ENCODE peak calls at places on chromosomes 11 and 22, in five cellular contexts. J is adrenal gland, E is ovary, F is NB4, U is transverse colon. V is an unnamed sample.

GRCh38 chr22:29139965-29140782 is 65.5 kb upstream of the EMID1 start:
- DNase-seq in J (no peak), U (no peak), E (no peak), F (no peak), V (peak; percentile 65)

GRCh38 chr11:28529046-28529445 is 420.9 kb downstream of the METTL15 start:
- DNase-seq in F (no peak), J (no peak), U (no peak), E (no peak), V (no peak)

GRCh38 chr11:78069465-78069864 is 5.8 kb downstream of the THRSP start:
- DNase-seq in U (no peak), J (no peak), F (no peak), E (no peak), V (no peak)

GRCh38 chr11:67384851-67385366 is 6.9 kb upstream of the RAD9A start:
- DNase-seq in U (no peak), J (no peak), E (no peak), F (no peak), V (no peak)

GRCh38 chr11:35794850-35795249 is 132.3 kb downstream of the TRIM44 start:
- DNase-seq in E (no peak), F (no peak), J (no peak), U (no peak), V (no peak)

GRCh38 chr22:28931844-28932561 is 48.6 kb downstream of the ZNRF3 start:
- DNase-seq in E (no peak), F (no peak), J (no peak), U (no peak), V (no peak)

GRCh38 chr11:113670830-113671215 is 35.3 kb downstream of the TMPRSS5 start:
- DNase-seq in J (no peak), F (no peak), E (no peak), U (no peak), V (no peak)

GRCh38 chr11:117856892-117857291 is 19.6 kb downstream of the FXYD6 start:
- DNase-seq in F (no peak), J (no peak), E (peak; percentile 17), U (no peak), V (no peak)

GRCh38 chr11:44832452-44832851 is 105.7 kb downstream of the TSPAN18 start:
- DNase-seq in E (no peak), J (no peak), U (no peak), F (no peak), V (no peak)

GRCh38 chr11:101715281-101715680 is 131.5 kb upstream of the TRPC6 start:
- DNase-seq in U (no peak), F (no peak), J (no peak), E (no peak), V (no peak)

GRCh38 chr11:67174311-67174710 is 55.2 kb downstream of the KDM2A start:
- DNase-seq in E (no peak), U (no peak), J (no peak), F (no peak), V (no peak)

GRCh38 chr11:11931461-11932055 is 76.9 kb downstream of the DKK3 start:
- DNase-seq in F (peak; percentile 54), J (peak; percentile 30), E (no peak), U (no peak), V (no peak)

GRCh38 chr22:31089101-31090100 is 8.3 kb downstream of the SMTN start:
- DNase-seq in J (peak; percentile 63), U (peak; percentile 71), E (peak; percentile 69), F (peak; percentile 53), V (no peak)

GRCh38 chr11:6818967-6819366 is 19.5 kb upstream of the OR6A2 start:
- DNase-seq in U (no peak), E (no peak), J (no peak), F (no peak), V (no peak)

GRCh38 chr11:28773606-28774005 is 665.4 kb downstream of the METTL15 start:
- DNase-seq in J (no peak), E (no peak), F (no peak), U (no peak), V (no peak)

GRCh38 chr11:132844956-132845355 is 687.3 kb downstream of the OPCML start:
- DNase-seq in U (no peak), F (no peak), J (no peak), E (no peak), V (no peak)

GRCh38 chr11:2805388-2806057 is 80.1 kb downstream of the CDKN1C start:
- DNase-seq in U (peak; percentile 7), E (peak; percentile 27), F (no peak), J (peak; percentile 7), V (peak; percentile 70)

GRCh38 chr22:23256986-23257888 is 76.9 kb downstream of the BCR start:
- DNase-seq in E (peak; percentile 72), U (peak; percentile 64), F (no peak), J (peak; percentile 72), V (peak; percentile 95)

GRCh38 chr11:47998733-47999359 is 18.5 kb downstream of the PTPRJ start:
- DNase-seq in F (no peak), E (no peak), U (peak; percentile 56), J (no peak), V (no peak)

GRCh38 chr11:63610604-63611394 is 3.4 kb downstream of the PLAAT3 start:
- DNase-seq in F (peak; percentile 36), E (peak; percentile 42), J (no peak), U (no peak), V (peak; percentile 59)

GRCh38 chr11:4480577-4481539 is 1.6 kb upstream of the OR52K1 start:
- DNase-seq in J (no peak), E (no peak), F (no peak), U (no peak), V (no peak)

GRCh38 chr11:29159552-29160465 is 857.0 kb downstream of the KCNA4 start:
- DNase-seq in F (peak; percentile 45), J (peak; percentile 42), E (peak; percentile 16), U (peak; percentile 31), V (no peak)

GRCh38 chr11:67270256-67271211 is 4.3 kb downstream of the GRK2 start:
- DNase-seq in F (peak; percentile 96), J (peak; percentile 50), E (peak; percentile 38), U (peak; percentile 63), V (no peak)

GRCh38 chr11:19367051-19367709 is 126.4 kb upstream of the E2F8 start:
- DNase-seq in U (no peak), E (no peak), J (no peak), F (no peak), V (peak; percentile 61)

DNA sequence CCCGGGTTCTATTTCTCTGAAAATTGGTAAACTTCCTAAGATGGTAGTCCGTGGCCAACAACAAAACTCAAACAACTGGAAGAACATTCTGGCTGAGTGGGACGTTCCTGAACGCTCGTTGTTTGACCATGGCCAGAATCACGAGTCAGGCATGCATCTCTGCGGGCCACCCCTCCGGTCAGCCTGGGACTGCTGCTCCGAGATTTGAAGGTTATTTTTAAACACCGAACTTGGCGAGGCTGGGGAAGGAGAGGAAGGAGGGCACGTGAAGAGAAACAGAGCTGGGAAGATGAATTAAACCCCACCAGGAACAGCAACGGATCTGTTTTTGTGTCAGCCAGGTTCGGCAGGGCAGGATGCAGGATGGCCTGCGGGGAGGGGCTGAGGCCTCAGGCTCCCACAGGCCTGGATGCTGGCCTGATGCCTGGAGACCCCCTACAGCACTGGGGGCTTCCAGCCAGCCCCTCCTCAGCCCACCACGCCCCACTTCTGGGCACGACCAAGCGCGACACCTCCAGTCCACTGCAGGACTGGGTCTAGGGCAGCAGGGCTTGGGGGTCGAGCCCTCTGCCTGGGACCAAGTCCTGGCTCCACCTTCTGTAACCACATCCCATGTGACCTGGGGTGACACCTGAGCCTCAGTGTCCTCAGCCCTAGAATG is 5.1 kb downstream of the SHISAL1 start:
- DNase-seq in U (no peak), E (peak; percentile 49), F (no peak), J (no peak), V (no peak)
- TF ChIP-seq POLR2A in U (no peak), E (no peak), F (no peak), J (no peak), V (no peak)

DNA sequence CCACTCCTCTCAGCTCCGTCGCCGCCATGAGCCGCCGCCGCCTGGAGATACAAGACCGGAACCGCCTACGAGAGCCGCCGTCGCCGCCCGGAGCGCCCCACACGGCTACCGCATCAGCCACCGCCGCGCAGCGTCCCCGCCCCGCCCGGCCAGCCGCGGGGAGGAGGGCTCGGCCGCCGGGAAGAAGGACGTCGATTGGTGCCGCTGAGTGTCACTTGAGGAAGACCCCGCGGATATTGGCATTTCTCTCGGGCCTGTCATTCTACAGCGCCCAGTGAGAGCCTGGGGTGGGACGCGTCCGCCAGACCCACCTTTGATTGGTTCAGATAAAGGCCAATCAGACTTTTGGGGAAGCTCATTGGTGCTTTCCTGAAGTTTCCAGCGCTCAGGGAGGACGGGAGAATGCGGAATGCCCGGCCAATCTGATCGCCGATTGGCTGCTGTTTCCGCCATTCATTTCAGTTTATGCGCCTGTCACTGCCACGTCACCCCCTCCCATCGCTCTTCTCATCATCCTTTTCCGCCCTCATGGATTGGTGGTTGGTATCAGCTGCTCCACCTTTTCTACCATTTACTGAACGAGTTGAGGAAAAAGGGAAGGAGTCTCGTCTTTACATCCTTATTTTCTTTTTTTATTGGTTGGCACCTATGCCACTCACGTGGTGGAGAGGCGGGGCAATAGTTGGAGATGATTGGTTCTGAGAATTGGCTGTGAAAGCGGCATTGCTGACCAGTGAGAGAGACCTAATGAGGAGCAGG is at the start of gene OSBP:
- DNase-seq in E (peak; percentile 99), F (peak; percentile 100), J (peak; percentile 99), U (peak; percentile 99), V (peak; percentile 100)
- TF ChIP-seq POLR2A in E (peak; percentile 74), F (peak; percentile 74), J (peak; percentile 84), U (peak; percentile 85), V (no peak)

DNA sequence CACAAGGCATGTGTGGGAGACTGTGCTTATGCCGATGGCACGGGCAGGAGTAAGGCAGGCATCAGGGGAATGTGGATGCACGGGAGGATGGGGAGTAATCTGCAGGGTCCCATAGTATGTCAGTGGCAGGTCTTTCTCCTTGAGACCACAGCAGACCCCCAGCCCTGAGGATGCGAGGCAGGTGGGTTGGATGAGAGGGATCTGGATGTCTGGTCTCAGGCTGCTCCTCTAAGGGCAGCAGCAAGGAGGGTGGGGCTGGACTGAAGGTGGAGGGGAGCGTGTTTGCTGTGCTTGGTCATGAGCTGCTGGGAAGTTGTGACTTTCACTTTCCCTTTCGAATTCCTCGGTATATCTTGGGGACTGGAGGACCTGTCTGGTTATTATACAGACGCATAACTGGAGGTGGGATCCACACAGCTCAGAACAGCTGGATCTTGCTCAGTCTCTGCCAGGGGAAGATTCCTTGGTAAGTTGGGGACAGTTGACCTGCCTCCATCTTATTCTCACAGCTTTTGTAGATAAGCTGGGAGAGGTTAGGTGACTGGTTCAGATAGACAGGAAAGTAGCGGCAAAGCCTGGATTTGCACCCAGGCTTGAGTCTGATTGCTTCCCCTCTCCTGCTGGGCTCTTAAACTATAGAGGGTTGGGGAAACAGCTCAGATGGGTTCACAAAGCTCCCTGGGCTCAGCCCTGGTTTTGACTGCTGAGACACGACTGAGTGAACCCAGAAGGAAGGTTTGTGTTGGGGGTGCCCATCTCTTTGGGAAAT is at the start of gene APOL1:
- DNase-seq in U (peak; percentile 71), J (peak; percentile 36), F (peak; percentile 18), E (peak; percentile 60), V (no peak)
- TF ChIP-seq POLR2A in U (peak; percentile 58), J (no peak), F (no peak), E (peak; percentile 49), V (no peak)

GRCh38 chr11:442611-443081 is 835 bp upstream of the ANO9 start:
- DNase-seq in U (no peak), F (no peak), J (no peak), E (no peak), V (no peak)

GRCh38 chr11:443542-444199 is 1.9 kb upstream of the ANO9 start:
- DNase-seq in U (no peak), E (no peak), F (no peak), J (no peak), V (peak; percentile 58)

GRCh38 chr11:440065-441042 is 1.5 kb downstream of the ANO9 start:
- DNase-seq in E (no peak), U (peak; percentile 66), F (peak; percentile 38), J (peak; percentile 47), V (no peak)

GRCh38 chr11:441043-441417 is 781 bp downstream of the ANO9 start:
- DNase-seq in U (no peak), E (no peak), F (no peak), J (peak; percentile 3), V (no peak)

GRCh38 chr11:441418-442274 is at the start of gene ANO9:
- DNase-seq in E (no peak), F (no peak), J (peak; percentile 9), U (peak; percentile 87), V (no peak)
- TF ChIP-seq POLR2A in E (no peak), F (no peak), J (no peak), U (peak; percentile 57), V (no peak)